ENCODE peak calls at places on chromosomes 3 and 15, in ten cellular contexts. J is right atrium auricular region, S is fibroblast of lung, A is ovary, I is WTC11, O is breast epithelium, F is glutamatergic neuron, X is tibial artery, U is RWPE1, T is brain microvascular endothelial cell. B is an unnamed sample.

GRCh38 chr3:160921020-160921635 is 165.1 kb downstream of the PPM1L start:
- DNase-seq in O (no peak), S (peak), F (peak), T (peak), J (no peak), X (no peak), U (peak), I (peak), A (no peak), B (no peak)

GRCh38 chr3:186057594-186057993 is 51.3 kb downstream of the ETV5 start:
- DNase-seq in S (peak), U (peak), A (no peak), X (no peak), I (no peak), T (peak), O (no peak), F (no peak), J (no peak), B (no peak)

GRCh38 chr3:56795097-56795806 is 6.5 kb downstream of the ARHGEF3 start:
- DNase-seq in F (no peak), A (no peak), T (peak), X (no peak), S (no peak), I (no peak), J (no peak), U (no peak), O (no peak), B (no peak)

GRCh38 chr3:167733961-167734497 is 663 bp downstream of the PDCD10 start:
- DNase-seq in U (peak), X (no peak), J (no peak), I (no peak), T (no peak), F (no peak), A (no peak), O (no peak), S (peak), B (no peak)

GRCh38 chr3:124780767-124781485 is 50.7 kb downstream of the UMPS start:
- DNase-seq in F (no peak), T (peak), X (peak), O (peak), S (peak), A (peak), U (no peak), J (peak), I (no peak), B (no peak)

GRCh38 chr3:178420033-178420432 is 116.2 kb upstream of the KCNMB2 start:
- DNase-seq in I (no peak), J (no peak), A (no peak), S (no peak), X (no peak), F (no peak), U (no peak), T (no peak), O (no peak), B (no peak)

GRCh38 chr3:150436161-150436560 is 28.1 kb downstream of the TSC22D2 start:
- DNase-seq in U (no peak), F (no peak), O (no peak), X (no peak), S (no peak), J (no peak), T (no peak), A (no peak), I (no peak), B (no peak)

GRCh38 chr3:62319570-62320243 is 53.6 kb downstream of the FEZF2 start:
- DNase-seq in O (no peak), A (no peak), X (no peak), I (no peak), S (no peak), J (no peak), F (no peak), U (no peak), T (no peak), B (no peak)

GRCh38 chr15:33722673-33723015 is 245.7 kb upstream of the CHRM5 start:
- DNase-seq in O (no peak), A (no peak), X (no peak), J (no peak), F (no peak), S (no peak), I (no peak), U (no peak), T (no peak), B (no peak)

GRCh38 chr3:52385157-52385556 is 59.7 kb downstream of the SEMA3G start:
- DNase-seq in O (no peak), I (peak), T (peak), U (no peak), F (peak), X (no peak), J (no peak), S (peak), A (no peak), B (no peak)

GRCh38 chr3:14358426-14359211 is 43.8 kb upstream of the SLC6A6 start:
- DNase-seq in U (no peak), F (no peak), T (peak), I (no peak), J (peak), X (peak), O (peak), S (peak), A (peak), B (no peak)

GRCh38 chr3:127790009-127790533 is 32.2 kb downstream of the MGLL start:
- DNase-seq in X (no peak), F (no peak), A (no peak), T (no peak), O (no peak), J (no peak), S (no peak), I (no peak), U (no peak), B (no peak)

GRCh38 chr3:15502616-15503015 is 18.9 kb downstream of the COLQ start:
- DNase-seq in I (no peak), J (no peak), U (no peak), F (no peak), O (no peak), T (no peak), S (no peak), X (no peak), A (no peak), B (no peak)

GRCh38 chr3:13139471-13140065 is 66.3 kb upstream of the IQSEC1 start:
- DNase-seq in T (no peak), O (no peak), J (no peak), U (no peak), A (no peak), X (no peak), I (no peak), S (no peak), F (no peak), B (peak)

GRCh38 chr3:35857004-35857403 is 217.7 kb downstream of the ARPP21 start:
- DNase-seq in U (no peak), X (no peak), T (no peak), J (no peak), S (no peak), A (no peak), I (no peak), F (no peak), O (no peak), B (no peak)

GRCh38 chr15:79977431-79977940 is 6.5 kb upstream of the BCL2A1 start:
- DNase-seq in X (no peak), J (peak), A (no peak), O (no peak), I (no peak), T (no peak), F (no peak), S (peak), U (no peak), B (no peak)

GRCh38 chr3:30779686-30780287 is 114.7 kb downstream of the GADL1 start:
- DNase-seq in I (peak), X (no peak), S (no peak), U (no peak), A (no peak), O (no peak), T (peak), J (no peak), F (peak), B (no peak)

GRCh38 chr3:10189557-10190374 is 25.0 kb downstream of the IRAK2 start:
- DNase-seq in X (peak), S (peak), I (no peak), J (peak), A (peak), F (no peak), O (peak), T (no peak), U (peak), B (no peak)

GRCh38 chr3:137165117-137165806 is 207.5 kb downstream of the IL20RB start:
- DNase-seq in A (no peak), J (no peak), I (no peak), O (no peak), S (peak), F (peak), U (peak), X (no peak), T (peak), B (no peak)

GRCh38 chr3:12070098-12070497 is 65.9 kb downstream of the SYN2 start:
- DNase-seq in O (no peak), A (no peak), J (no peak), I (no peak), F (no peak), T (no peak), U (no peak), X (no peak), S (no peak), B (no peak)

GRCh38 chr15:88663216-88663615 is 24.4 kb downstream of the ISG20 start:
- DNase-seq in X (peak), I (no peak), J (peak), S (peak), A (no peak), U (no peak), T (no peak), F (no peak), O (peak), B (peak)

GRCh38 chr15:56732135-56732880 is 1.0 kb downstream of the ZNF280D start:
- DNase-seq in U (peak), A (no peak), S (peak), T (peak), J (no peak), X (no peak), F (no peak), O (no peak), I (no peak), B (no peak)

GRCh38 chr3:179398574-179399249 is 51.2 kb downstream of the MFN1 start:
- DNase-seq in U (no peak), T (no peak), A (no peak), F (no peak), O (no peak), I (no peak), J (no peak), X (no peak), S (peak), B (no peak)

GRCh38 chr3:109278141-109278540 is 38.2 kb downstream of the DPPA2 start:
- DNase-seq in I (no peak), F (no peak), O (no peak), U (no peak), A (no peak), X (no peak), S (peak), J (no peak), T (no peak), B (no peak)

GRCh38 chr3:147812186-147812911 is 403.2 kb downstream of the ZIC1 start:
- DNase-seq in O (no peak), J (no peak), X (no peak), I (no peak), A (no peak), U (no peak), S (no peak), F (no peak), T (no peak), B (no peak)

GRCh38 chr15:38517312-38517711 is 47.3 kb downstream of the RASGRP1 start:
- DNase-seq in O (no peak), U (no peak), I (no peak), J (no peak), T (peak), X (no peak), F (no peak), S (peak), A (no peak), B (no peak)

GRCh38 chr3:67619966-67620365 is 34.4 kb downstream of the SUCLG2 start:
- DNase-seq in J (no peak), A (no peak), S (peak), I (no peak), T (no peak), O (no peak), X (no peak), U (no peak), F (no peak), B (no peak)

GRCh38 chr15:39154776-39155175 is 426.1 kb upstream of the THBS1 start:
- DNase-seq in I (no peak), F (no peak), J (no peak), A (no peak), T (no peak), U (no peak), S (no peak), O (no peak), X (no peak), B (no peak)

GRCh38 chr3:186534113-186534669 is 10.0 kb downstream of the CRYGS start:
- DNase-seq in A (no peak), S (no peak), O (no peak), T (no peak), J (no peak), U (no peak), X (no peak), F (no peak), I (no peak), B (no peak)

GRCh38 chr3:88151358-88151757 is 1.6 kb downstream of the C3orf38 start:
- DNase-seq in S (peak), F (no peak), I (no peak), X (no peak), J (no peak), T (no peak), A (no peak), U (no peak), O (no peak), B (no peak)

GRCh38 chr3:64167868-64168267 is 57.4 kb downstream of the PRICKLE2 start:
- DNase-seq in U (no peak), I (no peak), J (no peak), F (no peak), O (no peak), T (no peak), A (no peak), S (no peak), X (no peak), B (no peak)

GRCh38 chr3:64164309-64164708 is 61.0 kb downstream of the PRICKLE2 start:
- DNase-seq in T (no peak), J (no peak), F (no peak), I (no peak), U (no peak), O (no peak), A (no peak), S (peak), X (no peak), B (no peak)

GRCh38 chr3:64163755-64164148 is 61.5 kb downstream of the PRICKLE2 start:
- DNase-seq in X (no peak), I (no peak), F (no peak), S (peak), A (no peak), O (no peak), J (no peak), U (peak), T (peak), B (no peak)

GRCh38 chr3:64167346-64167745 is 57.9 kb downstream of the PRICKLE2 start:
- DNase-seq in S (no peak), X (no peak), J (no peak), T (no peak), O (no peak), F (no peak), I (no peak), A (no peak), U (no peak), B (no peak)

DNA sequence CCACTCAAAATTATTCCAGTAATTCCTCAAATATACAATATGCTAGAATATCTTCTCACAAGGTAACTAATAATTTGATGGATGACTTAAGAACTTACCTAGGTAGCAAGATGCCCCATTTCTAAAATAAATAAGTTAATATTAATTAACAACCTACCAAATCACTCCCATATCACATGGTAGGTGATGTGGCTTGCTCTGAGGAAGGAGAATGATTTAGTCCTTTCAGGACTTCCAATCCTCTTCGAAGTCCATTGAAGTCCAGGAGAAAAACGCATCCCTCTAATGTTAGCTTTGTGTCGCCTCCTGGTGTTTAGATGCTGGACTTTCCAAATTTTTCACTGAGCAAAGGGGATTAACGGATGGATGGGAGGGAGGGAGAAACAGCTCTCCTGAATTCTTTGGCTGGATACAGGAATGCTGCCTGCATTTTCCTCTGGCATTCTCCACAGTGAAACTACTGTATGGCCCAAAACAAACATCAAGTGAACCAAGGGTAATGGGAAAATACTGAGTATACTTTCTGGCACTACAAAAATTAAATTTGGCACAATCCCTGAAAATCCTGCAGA is 58.6 kb downstream of the PRICKLE2 start:
- DNase-seq in I (peak), A (no peak), F (no peak), O (no peak), J (no peak), X (no peak), S (peak), U (no peak), T (no peak), B (no peak)
- TF ChIP-seq CTCF in I (peak), A (no peak), F (peak), O (no peak), J (no peak), X (peak), S (peak), U (no peak), T (peak), B (peak)

GRCh38 chr3:38578551-38578950 is 70.9 kb downstream of the SCN5A start:
- DNase-seq in X (peak), F (no peak), A (no peak), U (no peak), J (peak), O (no peak), T (no peak), I (no peak), S (no peak), B (peak)
- TF ChIP-seq CTCF in X (no peak), F (no peak), A (no peak), U (no peak), J (no peak), O (no peak), T (no peak), I (no peak), S (no peak), B (no peak)

DNA sequence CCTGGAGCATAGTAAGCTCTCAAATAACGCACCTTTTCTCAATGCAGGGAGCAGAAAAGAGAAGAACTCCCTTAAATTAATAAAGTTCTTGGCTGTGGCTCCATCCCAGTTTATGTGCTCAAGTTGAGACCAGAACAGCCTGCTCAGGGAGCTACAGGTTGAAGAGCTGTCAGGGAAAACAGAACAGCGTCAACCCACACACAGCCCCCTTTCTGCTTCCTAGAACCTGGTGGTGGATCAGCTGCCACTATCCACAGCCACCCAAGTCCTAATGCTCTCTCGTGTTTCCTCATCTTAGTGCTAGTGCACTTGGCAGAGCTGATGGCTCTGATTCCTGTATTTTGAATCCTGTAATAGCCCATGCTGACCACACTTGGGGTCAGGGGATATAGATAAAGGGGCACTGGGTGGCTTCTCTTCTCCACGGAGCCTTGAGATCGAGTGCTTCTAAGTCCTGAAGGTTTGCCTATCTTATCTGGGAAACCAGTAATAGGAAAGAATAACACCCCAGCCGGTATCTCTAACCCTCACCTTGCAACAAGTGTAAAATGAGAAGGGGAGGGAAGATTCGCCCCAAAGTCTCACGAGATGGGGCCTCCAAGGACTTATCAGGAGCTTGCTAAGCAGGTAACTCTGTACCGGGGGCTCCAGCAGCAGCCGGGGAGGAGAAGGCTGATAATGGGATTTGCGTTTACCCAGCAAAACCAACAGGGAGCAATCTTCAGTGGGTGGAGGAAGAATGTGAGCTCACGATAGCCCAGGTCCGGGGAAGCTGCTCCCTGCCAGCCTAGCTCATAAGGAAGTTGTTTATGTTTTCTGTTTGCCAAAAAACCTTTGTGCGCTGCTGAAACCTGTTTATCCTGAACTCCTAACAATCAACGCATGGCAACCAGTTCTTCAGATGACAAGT is 136.2 kb upstream of the ICE2 start:
- DNase-seq in J (no peak), O (no peak), F (no peak), S (no peak), U (no peak), X (no peak), A (no peak), I (peak), T (no peak), B (no peak)
- TF ChIP-seq CTCF in J (no peak), O (no peak), F (no peak), S (no peak), U (no peak), X (no peak), A (no peak), I (no peak), T (no peak), B (no peak)

DNA sequence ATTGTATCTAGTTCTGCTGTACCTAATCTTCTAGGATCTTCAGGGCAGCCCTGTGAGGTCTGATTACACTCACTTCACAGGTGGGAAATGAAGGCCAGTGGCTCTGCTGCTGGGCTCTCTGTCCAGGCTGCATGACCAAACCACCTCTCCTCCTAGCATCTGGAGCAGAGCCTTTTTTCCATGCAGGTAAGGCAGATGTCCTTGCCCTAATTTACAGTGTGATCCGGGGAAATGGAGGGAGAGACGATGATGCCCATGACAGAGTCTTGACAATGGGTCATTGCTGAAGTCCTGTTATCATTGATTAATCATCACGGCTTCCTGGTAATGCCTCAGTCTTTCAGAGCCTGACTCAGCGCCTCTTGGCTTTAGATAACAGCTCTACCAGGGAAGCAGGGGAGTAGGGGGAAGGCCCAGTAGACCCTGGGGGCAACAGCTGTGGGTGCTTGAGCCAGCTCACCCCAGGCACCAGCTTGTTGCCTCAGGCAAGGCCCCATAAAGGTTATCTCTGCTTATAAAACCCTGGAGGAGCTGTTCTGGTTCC is 153.4 kb downstream of the GABRG3 start:
- DNase-seq in F (no peak), X (no peak), O (no peak), S (peak), J (no peak), I (no peak), A (no peak), T (no peak), U (no peak), B (no peak)
- TF ChIP-seq CTCF in F (no peak), X (no peak), O (no peak), S (no peak), J (no peak), I (no peak), A (no peak), T (no peak), U (no peak), B (no peak)

B was measured in osteocyte.